ENCODE peak calls at places on chromosomes 1 and 21, in ten cellular contexts. A is NCI-H1105 treated with DMSO at 0.1 percent for 48 hours; F is HS-5; Z is CD8-positive, alpha-beta memory T cell; R is RPMI7951; W is fibroblast of lung; S is DMS 273 treated with DMSO at 0.1 percent for 48 hours; Y is right atrium auricular region; U is NCI-H2081; T is astrocyte of the spinal cord. X is an unnamed sample.
A peak's percentile ranks its signal among the peaks of the same experiment; 100 is the strongest.

GRCh38 chr21:41875086-41875485 is 4.1 kb downstream of the PRDM15 start:
- DNase-seq in A (no peak), F (no peak), Z (no peak), R (no peak), W (no peak), S (no peak), Y (no peak), U (no peak), T (no peak), X (no peak)

GRCh38 chr21:31623664-31624063 is 35.8 kb upstream of the SOD1 start:
- DNase-seq in A (no peak), F (no peak), Z (no peak), R (peak; percentile 5), W (no peak), S (no peak), Y (no peak), U (no peak), T (no peak), X (no peak)

GRCh38 chr1:117171900-117172501 is 38.7 kb downstream of the VTCN1 start:
- DNase-seq in A (no peak), F (no peak), Z (no peak), R (peak; percentile 65), W (peak; percentile 95), S (peak; percentile 95), Y (peak; percentile 81), U (no peak), T (peak; percentile 66), X (no peak)

GRCh38 chr1:115757286-115757810 is 11.2 kb downstream of the CASQ2 start:
- DNase-seq in A (no peak), F (no peak), Z (no peak), R (peak; percentile 8), W (no peak), S (no peak), Y (no peak), U (no peak), T (no peak), X (no peak)

GRCh38 chr1:205537386-205538018 is 33.0 kb downstream of the CDK18 start:
- DNase-seq in A (no peak), F (no peak), Z (no peak), R (no peak), W (no peak), S (no peak), Y (no peak), U (no peak), T (no peak), X (no peak)

GRCh38 chr1:4652631-4653327 is 1.6 kb upstream of the AJAP1 start:
- DNase-seq in A (no peak), F (no peak), Z (peak; percentile 38), R (peak; percentile 57), W (no peak), S (no peak), Y (no peak), U (no peak), T (peak; percentile 25), X (no peak)

GRCh38 chr1:167103236-167103894 is 9.5 kb downstream of the STYXL2 start:
- DNase-seq in A (no peak), F (no peak), Z (no peak), R (peak; percentile 63), W (peak; percentile 60), S (no peak), Y (no peak), U (no peak), T (peak; percentile 35), X (peak; percentile 59)

GRCh38 chr1:117607471-117607870 is 1.6 kb downstream of the TENT5C start:
- DNase-seq in A (no peak), F (no peak), Z (peak; percentile 56), R (peak; percentile 35), W (peak; percentile 10), S (no peak), Y (no peak), U (no peak), T (no peak), X (no peak)

GRCh38 chr21:29145354-29145782 is 14.9 kb downstream of the MAP3K7CL start:
- DNase-seq in A (no peak), F (peak; percentile 94), Z (peak; percentile 1), R (peak; percentile 93), W (peak; percentile 93), S (peak; percentile 91), Y (no peak), U (no peak), T (peak; percentile 92), X (peak; percentile 70)

GRCh38 chr21:44912158-44912473 is 8.6 kb downstream of the ITGB2 start:
- DNase-seq in A (no peak), F (no peak), Z (no peak), R (no peak), W (no peak), S (no peak), Y (no peak), U (no peak), T (no peak), X (no peak)

GRCh38 chr1:157390646-157391045 is 161.7 kb downstream of the FCRL5 start:
- DNase-seq in A (no peak), F (peak; percentile 91), Z (no peak), R (peak; percentile 83), W (peak; percentile 48), S (no peak), Y (no peak), U (no peak), T (peak; percentile 61), X (peak; percentile 31)

GRCh38 chr1:200699871-200700270 is 30.2 kb upstream of the DDX59 start:
- DNase-seq in A (no peak), F (no peak), Z (no peak), R (peak; percentile 77), W (no peak), S (no peak), Y (no peak), U (peak; percentile 14), T (peak; percentile 12), X (peak; percentile 29)

GRCh38 chr1:51519857-51520699 is 1.0 kb upstream of the EPS15 start:
- DNase-seq in A (no peak), F (no peak), Z (peak; percentile 4), R (peak; percentile 81), W (peak; percentile 96), S (no peak), Y (no peak), U (no peak), T (peak; percentile 75), X (no peak)

GRCh38 chr21:34363733-34364132 is at the start of gene KCNE2:
- DNase-seq in A (no peak), F (no peak), Z (no peak), R (no peak), W (no peak), S (no peak), Y (no peak), U (no peak), T (no peak), X (no peak)

GRCh38 chr1:73593379-73593778 is 604.6 kb downstream of the LRRIQ3 start:
- DNase-seq in A (no peak), F (peak; percentile 61), Z (no peak), R (peak; percentile 82), W (peak; percentile 79), S (no peak), Y (no peak), U (no peak), T (peak; percentile 79), X (peak; percentile 64)

GRCh38 chr1:39787468-39787867 is 1.2 kb downstream of the BMP8B start:
- DNase-seq in A (no peak), F (no peak), Z (no peak), R (no peak), W (no peak), S (no peak), Y (no peak), U (no peak), T (no peak), X (no peak)

GRCh38 chr1:64514197-64514765 is 44.4 kb downstream of the CACHD1 start:
- DNase-seq in A (no peak), F (peak; percentile 31), Z (no peak), R (peak; percentile 32), W (peak; percentile 93), S (peak; percentile 96), Y (no peak), U (no peak), T (peak; percentile 86), X (no peak)

GRCh38 chr1:39570477-39571177 is 6.0 kb downstream of the PABPC4 start:
- DNase-seq in A (no peak), F (no peak), Z (peak; percentile 10), R (no peak), W (no peak), S (no peak), Y (no peak), U (no peak), T (no peak), X (no peak)

GRCh38 chr1:179798864-179799516 is 55.9 kb downstream of the FAM163A start:
- DNase-seq in A (no peak), F (no peak), Z (no peak), R (no peak), W (no peak), S (no peak), Y (no peak), U (no peak), T (no peak), X (no peak)

GRCh38 chr1:100532645-100533044 is 5.3 kb upstream of the GPR88 start:
- DNase-seq in A (no peak), F (no peak), Z (no peak), R (no peak), W (no peak), S (no peak), Y (no peak), U (no peak), T (no peak), X (no peak)

GRCh38 chr1:94929351-94929814 is 2.5 kb upstream of the CNN3 start:
- DNase-seq in A (no peak), F (no peak), Z (no peak), R (peak; percentile 39), W (no peak), S (no peak), Y (no peak), U (no peak), T (no peak), X (no peak)

GRCh38 chr1:11654571-11655262 is at the start of gene FBXO44:
- DNase-seq in A (peak; percentile 15), F (no peak), Z (peak; percentile 60), R (no peak), W (no peak), S (no peak), Y (no peak), U (no peak), T (no peak), X (no peak)

GRCh38 chr1:98296681-98297080 is 364.8 kb upstream of the SNX7 start:
- DNase-seq in A (no peak), F (no peak), Z (no peak), R (no peak), W (no peak), S (no peak), Y (no peak), U (no peak), T (no peak), X (no peak)

GRCh38 chr1:150577557-150578277 is 1.7 kb downstream of the MCL1 start:
- DNase-seq in A (peak; percentile 36), F (no peak), Z (peak; percentile 74), R (peak; percentile 37), W (peak; percentile 34), S (no peak), Y (no peak), U (peak; percentile 33), T (peak; percentile 60), X (no peak)

GRCh38 chr1:241074507-241074906 is 282.5 kb downstream of the RGS7 start:
- DNase-seq in A (no peak), F (no peak), Z (no peak), R (no peak), W (peak; percentile 32), S (no peak), Y (no peak), U (no peak), T (peak; percentile 31), X (no peak)

GRCh38 chr1:89865498-89866385 is 44.9 kb downstream of the LRRC8D start:
- DNase-seq in A (no peak), F (peak; percentile 91), Z (no peak), R (peak; percentile 68), W (peak; percentile 86), S (no peak), Y (no peak), U (no peak), T (peak; percentile 34), X (no peak)

GRCh38 chr1:205698921-205699320 is 18.6 kb upstream of the SLC45A3 start:
- DNase-seq in A (no peak), F (no peak), Z (no peak), R (no peak), W (no peak), S (no peak), Y (no peak), U (no peak), T (no peak), X (no peak)

GRCh38 chr21:42461881-42462877 is 33.8 kb downstream of the RSPH1 start:
- DNase-seq in A (no peak), F (no peak), Z (no peak), R (no peak), W (no peak), S (no peak), Y (no peak), U (peak; percentile 55), T (no peak), X (peak; percentile 50)

X was measured in kidney epithelial cell.